ENCODE peak calls at places on chromosomes 6 and 20, in six cellular contexts. T is hepatocyte; I is stimulated activated CD4-positive, alpha-beta T cell treated with anti-CD3 and anti-CD28 coated beads, Interleukin-4, amount 100 ng/mL, for 1 hour; V is nucleus accumbens; K is CD4-positive, alpha-beta T cell; X is cardiac muscle cell. W is an unnamed sample.

GRCh38 chr6:9708600-9708999 is 706.3 kb downstream of the TFAP2A start:
- DNase-seq in T (no peak), I (no peak), V (no peak), K (no peak), X (no peak), W (no peak)

GRCh38 chr6:121531658-121532167 is 96.3 kb downstream of the GJA1 start:
- DNase-seq in T (no peak), I (no peak), V (no peak), K (no peak), X (no peak), W (no peak)

GRCh38 chr6:24568687-24569086 is 73.9 kb downstream of the ALDH5A1 start:
- DNase-seq in T (no peak), I (no peak), V (no peak), K (no peak), X (no peak), W (no peak)

GRCh38 chr20:24998631-24999445 is 6.3 kb upstream of the APMAP start:
- DNase-seq in T (no peak), I (no peak), V (no peak), K (no peak), X (peak; percentile 32), W (no peak)

GRCh38 chr6:151379933-151380847 is 11.2 kb downstream of the ZBTB2 start:
- DNase-seq in T (no peak), I (no peak), V (no peak), K (no peak), X (no peak), W (no peak)

GRCh38 chr6:138307352-138307751 is 70.4 kb upstream of the SMIM28 start:
- DNase-seq in T (no peak), I (no peak), V (no peak), K (no peak), X (peak; percentile 62), W (no peak)

GRCh38 chr6:99151634-99152344 is 197.7 kb downstream of the FAXC start:
- DNase-seq in T (peak; percentile 66), I (peak; percentile 38), V (no peak), K (no peak), X (peak; percentile 11), W (peak; percentile 47)

GRCh38 chr6:38671885-38672467 is 31.0 kb downstream of the GLO1 start:
- DNase-seq in T (peak; percentile 78), I (no peak), V (no peak), K (no peak), X (peak; percentile 72), W (peak; percentile 68)

GRCh38 chr6:104186836-104187235 is 672.9 kb downstream of the HACE1 start:
- DNase-seq in T (no peak), I (no peak), V (no peak), K (no peak), X (no peak), W (no peak)

W was measured in K562.